ENCODE peak calls at places on chromosomes 7 and 10, in ten cellular contexts. G is kidney tubule cell; W is iris pigment epithelial cell; X is CD8-positive, alpha-beta memory T cell; J is NCI-H1417; C is midbrain; Q is endothelial cell; H is GM23338; T is left lobe of liver; K is breast epithelium. M is an unnamed sample.

GRCh38 chr10:44983895-44984278 is 5.3 kb upstream of the DEPP1 start:
- DNase-seq in G (no peak), W (no peak), X (no peak), J (no peak), C (no peak), Q (no peak), H (no peak), T (no peak), K (no peak), M (no peak)

GRCh38 chr7:94311545-94311944 is 83.2 kb upstream of the COL1A2 start:
- DNase-seq in G (no peak), W (no peak), X (no peak), J (no peak), C (no peak), Q (no peak), H (no peak), T (no peak), K (no peak), M (no peak)

GRCh38 chr10:80268266-80268665 is 21.2 kb downstream of the MAT1A start:
- DNase-seq in G (no peak), W (no peak), X (no peak), J (no peak), C (no peak), Q (no peak), H (no peak), T (no peak), K (no peak), M (no peak)

GRCh38 chr7:71486856-71487628 is 355.1 kb downstream of the GALNT17 start:
- DNase-seq in G (no peak), W (peak), X (no peak), J (no peak), C (no peak), Q (no peak), H (no peak), T (no peak), K (no peak), M (no peak)

GRCh38 chr10:71968553-71969474 is 4.6 kb downstream of the CHST3 start:
- DNase-seq in G (peak), W (no peak), X (no peak), J (no peak), C (no peak), Q (no peak), H (no peak), T (no peak), K (no peak), M (no peak)

GRCh38 chr10:3783721-3784432 is 1.1 kb downstream of the KLF6 start:
- DNase-seq in G (peak), W (peak), X (peak), J (peak), C (peak), Q (no peak), H (peak), T (peak), K (peak), M (peak)

GRCh38 chr7:77540402-77540822 is 3.3 kb downstream of the PTPN12 start:
- DNase-seq in G (no peak), W (no peak), X (no peak), J (no peak), C (no peak), Q (no peak), H (no peak), T (no peak), K (no peak), M (no peak)

GRCh38 chr7:155303039-155303593 is 5.4 kb downstream of the INSIG1 start:
- DNase-seq in G (no peak), W (no peak), X (no peak), J (no peak), C (no peak), Q (no peak), H (no peak), T (no peak), K (no peak), M (no peak)

GRCh38 chr7:151506901-151507382 is 12.8 kb downstream of the RHEB start:
- DNase-seq in G (no peak), W (no peak), X (no peak), J (peak), C (peak), Q (peak), H (no peak), T (no peak), K (no peak), M (no peak)

GRCh38 chr10:62614389-62615157 is 189.9 kb upstream of the ADO start:
- DNase-seq in G (peak), W (peak), X (no peak), J (no peak), C (no peak), Q (no peak), H (no peak), T (no peak), K (no peak), M (no peak)